ENCODE peak calls at places on chromosomes 6 and 20, in nine cellular contexts. One of them, this sample, is unnamed.

GRCh38 chr6:27553123-27553904 is 80.4 kb upstream of the ZNF184 start:
- DNase-seq in iPS DF 6.9: peak; percentile 77
- DNase-seq in mucosa of descending colon: no peak
- DNase-seq in thoracic aorta: no peak
- DNase-seq in fibroblast of pulmonary artery: peak; percentile 33
- DNase-seq in GM13976: peak; percentile 69
- DNase-seq in ACHN: peak; percentile 41
- DNase-seq in KBM-7: no peak
- DNase-seq in prostate gland: no peak
- DNase-seq in this sample: no peak

GRCh38 chr6:153702671-153703070 is 336.4 kb upstream of the OPRM1 start:
- DNase-seq in iPS DF 6.9: no peak
- DNase-seq in mucosa of descending colon: no peak
- DNase-seq in thoracic aorta: no peak
- DNase-seq in fibroblast of pulmonary artery: no peak
- DNase-seq in GM13976: no peak
- DNase-seq in ACHN: no peak
- DNase-seq in KBM-7: no peak
- DNase-seq in prostate gland: no peak
- DNase-seq in this sample: no peak

GRCh38 chr20:10093087-10093591 is 58.4 kb downstream of the ANKEF1 start:
- DNase-seq in iPS DF 6.9: no peak
- DNase-seq in mucosa of descending colon: no peak
- DNase-seq in thoracic aorta: no peak
- DNase-seq in fibroblast of pulmonary artery: peak; percentile 40
- DNase-seq in GM13976: no peak
- DNase-seq in ACHN: no peak
- DNase-seq in KBM-7: no peak
- DNase-seq in prostate gland: no peak
- DNase-seq in this sample: no peak

GRCh38 chr6:15573376-15573775 is 89.5 kb downstream of the DTNBP1 start:
- DNase-seq in iPS DF 6.9: no peak
- DNase-seq in mucosa of descending colon: no peak
- DNase-seq in thoracic aorta: no peak
- DNase-seq in fibroblast of pulmonary artery: no peak
- DNase-seq in GM13976: no peak
- DNase-seq in ACHN: no peak
- DNase-seq in KBM-7: no peak
- DNase-seq in prostate gland: no peak
- DNase-seq in this sample: no peak

GRCh38 chr6:43772571-43773049 is 2.6 kb downstream of the VEGFA start:
- DNase-seq in iPS DF 6.9: no peak
- DNase-seq in mucosa of descending colon: peak; percentile 57
- DNase-seq in thoracic aorta: no peak
- DNase-seq in fibroblast of pulmonary artery: no peak
- DNase-seq in GM13976: no peak
- DNase-seq in ACHN: peak; percentile 24
- DNase-seq in KBM-7: peak; percentile 45
- DNase-seq in prostate gland: no peak
- DNase-seq in this sample: no peak

GRCh38 chr6:158869010-158869603 is 49.9 kb upstream of the EZR start:
- DNase-seq in iPS DF 6.9: no peak
- DNase-seq in mucosa of descending colon: no peak
- DNase-seq in thoracic aorta: no peak
- DNase-seq in fibroblast of pulmonary artery: no peak
- DNase-seq in GM13976: no peak
- DNase-seq in ACHN: peak; percentile 68
- DNase-seq in KBM-7: no peak
- DNase-seq in prostate gland: peak; percentile 69
- DNase-seq in this sample: no peak

GRCh38 chr20:23551383-23551782 is 16.9 kb downstream of the CST9L start:
- DNase-seq in iPS DF 6.9: no peak
- DNase-seq in mucosa of descending colon: no peak
- DNase-seq in thoracic aorta: no peak
- DNase-seq in fibroblast of pulmonary artery: no peak
- DNase-seq in GM13976: no peak
- DNase-seq in ACHN: no peak
- DNase-seq in KBM-7: no peak
- DNase-seq in prostate gland: no peak
- DNase-seq in this sample: no peak

GRCh38 chr6:150537481-150537880 is 62.2 kb upstream of the PLEKHG1 start:
- DNase-seq in iPS DF 6.9: no peak
- DNase-seq in mucosa of descending colon: no peak
- DNase-seq in thoracic aorta: no peak
- DNase-seq in fibroblast of pulmonary artery: no peak
- DNase-seq in GM13976: no peak
- DNase-seq in ACHN: no peak
- DNase-seq in KBM-7: no peak
- DNase-seq in prostate gland: no peak
- DNase-seq in this sample: no peak

GRCh38 chr20:36092424-36093024 is 62.0 kb upstream of the EPB41L1 start:
- DNase-seq in iPS DF 6.9: no peak
- DNase-seq in mucosa of descending colon: peak; percentile 67
- DNase-seq in thoracic aorta: no peak
- DNase-seq in fibroblast of pulmonary artery: no peak
- DNase-seq in GM13976: peak; percentile 69
- DNase-seq in ACHN: peak; percentile 30
- DNase-seq in KBM-7: peak; percentile 19
- DNase-seq in prostate gland: no peak
- DNase-seq in this sample: no peak

GRCh38 chr6:103184776-103185175 is 1674.9 kb downstream of the HACE1 start:
- DNase-seq in iPS DF 6.9: no peak
- DNase-seq in mucosa of descending colon: no peak
- DNase-seq in thoracic aorta: no peak
- DNase-seq in fibroblast of pulmonary artery: no peak
- DNase-seq in GM13976: no peak
- DNase-seq in ACHN: no peak
- DNase-seq in KBM-7: no peak
- DNase-seq in prostate gland: no peak
- DNase-seq in this sample: no peak

GRCh38 chr6:113461153-113461897 is 395.8 kb upstream of the MARCKS start:
- DNase-seq in iPS DF 6.9: no peak
- DNase-seq in mucosa of descending colon: no peak
- DNase-seq in thoracic aorta: no peak
- DNase-seq in fibroblast of pulmonary artery: peak; percentile 34
- DNase-seq in GM13976: no peak
- DNase-seq in ACHN: no peak
- DNase-seq in KBM-7: no peak
- DNase-seq in prostate gland: no peak
- DNase-seq in this sample: no peak

GRCh38 chr6:137472738-137473137 is 21.5 kb downstream of the OLIG3 start:
- DNase-seq in iPS DF 6.9: no peak
- DNase-seq in mucosa of descending colon: no peak
- DNase-seq in thoracic aorta: no peak
- DNase-seq in fibroblast of pulmonary artery: no peak
- DNase-seq in GM13976: no peak
- DNase-seq in ACHN: no peak
- DNase-seq in KBM-7: no peak
- DNase-seq in prostate gland: no peak
- DNase-seq in this sample: no peak

GRCh38 chr6:131989036-131989435 is 37.9 kb upstream of the CCN2 start:
- DNase-seq in iPS DF 6.9: no peak
- DNase-seq in mucosa of descending colon: no peak
- DNase-seq in thoracic aorta: no peak
- DNase-seq in fibroblast of pulmonary artery: no peak
- DNase-seq in GM13976: no peak
- DNase-seq in ACHN: no peak
- DNase-seq in KBM-7: no peak
- DNase-seq in prostate gland: no peak
- DNase-seq in this sample: no peak

GRCh38 chr6:85451586-85452306 is 1.9 kb downstream of the NT5E start:
- DNase-seq in iPS DF 6.9: no peak
- DNase-seq in mucosa of descending colon: no peak
- DNase-seq in thoracic aorta: no peak
- DNase-seq in fibroblast of pulmonary artery: no peak
- DNase-seq in GM13976: no peak
- DNase-seq in ACHN: no peak
- DNase-seq in KBM-7: no peak
- DNase-seq in prostate gland: no peak
- DNase-seq in this sample: no peak

GRCh38 chr20:2217857-2218529 is 77.8 kb upstream of the TGM3 start:
- DNase-seq in iPS DF 6.9: no peak
- DNase-seq in mucosa of descending colon: no peak
- DNase-seq in thoracic aorta: no peak
- DNase-seq in fibroblast of pulmonary artery: no peak
- DNase-seq in GM13976: no peak
- DNase-seq in ACHN: no peak
- DNase-seq in KBM-7: peak; percentile 82
- DNase-seq in prostate gland: no peak
- DNase-seq in this sample: no peak

GRCh38 chr6:110654096-110654820 is 161.0 kb downstream of the CDK19 start:
- DNase-seq in iPS DF 6.9: no peak
- DNase-seq in mucosa of descending colon: no peak
- DNase-seq in thoracic aorta: no peak
- DNase-seq in fibroblast of pulmonary artery: no peak
- DNase-seq in GM13976: no peak
- DNase-seq in ACHN: no peak
- DNase-seq in KBM-7: no peak
- DNase-seq in prostate gland: no peak
- DNase-seq in this sample: no peak

GRCh38 chr6:29442670-29443184 is 3.6 kb downstream of the OR10C1 start:
- DNase-seq in iPS DF 6.9: no peak
- DNase-seq in mucosa of descending colon: no peak
- DNase-seq in thoracic aorta: no peak
- DNase-seq in fibroblast of pulmonary artery: no peak
- DNase-seq in GM13976: no peak
- DNase-seq in ACHN: no peak
- DNase-seq in KBM-7: no peak
- DNase-seq in prostate gland: no peak
- DNase-seq in this sample: no peak

GRCh38 chr6:41039060-41039998 is at the start of gene UNC5CL:
- DNase-seq in iPS DF 6.9: peak; percentile 60
- DNase-seq in mucosa of descending colon: peak; percentile 73
- DNase-seq in thoracic aorta: no peak
- DNase-seq in fibroblast of pulmonary artery: peak; percentile 29
- DNase-seq in GM13976: peak; percentile 79
- DNase-seq in ACHN: peak; percentile 64
- DNase-seq in KBM-7: peak; percentile 53
- DNase-seq in prostate gland: peak; percentile 29
- DNase-seq in this sample: peak; percentile 60

GRCh38 chr6:170271771-170272314 is 19.0 kb downstream of the DLL1 start:
- DNase-seq in iPS DF 6.9: no peak
- DNase-seq in mucosa of descending colon: peak; percentile 71
- DNase-seq in thoracic aorta: no peak
- DNase-seq in fibroblast of pulmonary artery: no peak
- DNase-seq in GM13976: peak; percentile 92
- DNase-seq in ACHN: no peak
- DNase-seq in KBM-7: peak; percentile 75
- DNase-seq in prostate gland: no peak
- DNase-seq in this sample: peak; percentile 84

This sample was measured in lower lobe of right lung.